ENCODE peak calls at places on chromosomes 13 and 19, in nine cellular contexts. One of them, this sample, is unnamed. For H3K4me1, the result is how much of the 10 kb centered on the place peaks cover.

GRCh38 chr13:94343243-94343585 is 136.3 kb downstream of the DCT start:
- DNase-seq in Peyer's patch: no peak
- DNase-seq in heart left ventricle: no peak
- DNase-seq in pancreas: no peak
- DNase-seq in upper lobe of left lung: no peak
- DNase-seq in hepatocyte: peak
- DNase-seq in naive thymus-derived CD4-positive, alpha-beta T cell: no peak
- DNase-seq in PC-3: no peak
- DNase-seq in CD4-positive, CD25-positive, alpha-beta regulatory T cell: no peak
- DNase-seq in this sample: no peak

GRCh38 chr19:35727053-35727955 is 9.5 kb downstream of the KMT2B start:
- DNase-seq in pancreas: no peak
- DNase-seq in naive thymus-derived CD4-positive, alpha-beta T cell: no peak
- DNase-seq in upper lobe of left lung: no peak
- DNase-seq in PC-3: no peak
- DNase-seq in CD4-positive, CD25-positive, alpha-beta regulatory T cell: no peak
- DNase-seq in Peyer's patch: no peak
- DNase-seq in hepatocyte: no peak
- DNase-seq in heart left ventricle: no peak
- DNase-seq in this sample: no peak

GRCh38 chr13:41409611-41410010 is 47.7 kb upstream of the RGCC start:
- DNase-seq in PC-3: no peak
- DNase-seq in hepatocyte: no peak
- DNase-seq in CD4-positive, CD25-positive, alpha-beta regulatory T cell: no peak
- DNase-seq in Peyer's patch: no peak
- DNase-seq in heart left ventricle: no peak
- DNase-seq in upper lobe of left lung: no peak
- DNase-seq in naive thymus-derived CD4-positive, alpha-beta T cell: no peak
- DNase-seq in pancreas: no peak
- DNase-seq in this sample: no peak

GRCh38 chr19:34366670-34367423 is 1.9 kb downstream of the GPI start:
- DNase-seq in pancreas: no peak
- DNase-seq in Peyer's patch: no peak
- DNase-seq in upper lobe of left lung: no peak
- DNase-seq in CD4-positive, CD25-positive, alpha-beta regulatory T cell: no peak
- DNase-seq in heart left ventricle: no peak
- DNase-seq in naive thymus-derived CD4-positive, alpha-beta T cell: no peak
- DNase-seq in hepatocyte: peak
- DNase-seq in PC-3: no peak
- DNase-seq in this sample: no peak

GRCh38 chr19:12801466-12802266 is at the start of the genes PRDX2 and THSD8:
- DNase-seq in PC-3: peak
- DNase-seq in CD4-positive, CD25-positive, alpha-beta regulatory T cell: peak
- DNase-seq in pancreas: peak
- DNase-seq in heart left ventricle: peak
- DNase-seq in upper lobe of left lung: peak
- DNase-seq in naive thymus-derived CD4-positive, alpha-beta T cell: peak
- DNase-seq in Peyer's patch: peak
- DNase-seq in hepatocyte: peak
- DNase-seq in this sample: peak

GRCh38 chr19:38135150-38135998 is 88.6 kb downstream of the DPF1 start:
- DNase-seq in hepatocyte: no peak
- DNase-seq in CD4-positive, CD25-positive, alpha-beta regulatory T cell: no peak
- DNase-seq in PC-3: no peak
- DNase-seq in upper lobe of left lung: no peak
- DNase-seq in Peyer's patch: no peak
- DNase-seq in pancreas: no peak
- DNase-seq in naive thymus-derived CD4-positive, alpha-beta T cell: no peak
- DNase-seq in heart left ventricle: no peak
- DNase-seq in this sample: peak

GRCh38 chr13:20425819-20426219 is 99.8 kb downstream of the CRYL1 start:
- DNase-seq in hepatocyte: no peak
- DNase-seq in pancreas: no peak
- DNase-seq in Peyer's patch: no peak
- DNase-seq in heart left ventricle: no peak
- DNase-seq in upper lobe of left lung: no peak
- DNase-seq in CD4-positive, CD25-positive, alpha-beta regulatory T cell: no peak
- DNase-seq in naive thymus-derived CD4-positive, alpha-beta T cell: no peak
- DNase-seq in PC-3: no peak
- DNase-seq in this sample: no peak

GRCh38 chr19:5339950-5340636 is 519 bp downstream of the PTPRS start:
- DNase-seq in CD4-positive, CD25-positive, alpha-beta regulatory T cell: no peak
- DNase-seq in naive thymus-derived CD4-positive, alpha-beta T cell: no peak
- DNase-seq in hepatocyte: peak
- DNase-seq in upper lobe of left lung: peak
- DNase-seq in pancreas: peak
- DNase-seq in heart left ventricle: no peak
- DNase-seq in Peyer's patch: no peak
- DNase-seq in PC-3: peak
- DNase-seq in this sample: no peak

GRCh38 chr13:77583551-77583950 is 48.0 kb downstream of the SCEL start:
- DNase-seq in PC-3: no peak
- DNase-seq in heart left ventricle: no peak
- DNase-seq in hepatocyte: no peak
- DNase-seq in naive thymus-derived CD4-positive, alpha-beta T cell: no peak
- DNase-seq in pancreas: no peak
- DNase-seq in CD4-positive, CD25-positive, alpha-beta regulatory T cell: no peak
- DNase-seq in Peyer's patch: no peak
- DNase-seq in upper lobe of left lung: no peak
- DNase-seq in this sample: no peak

GRCh38 chr13:102597029-102598015 is 536 bp downstream of the TPP2 start:
- DNase-seq in upper lobe of left lung: peak
- DNase-seq in CD4-positive, CD25-positive, alpha-beta regulatory T cell: peak
- DNase-seq in PC-3: peak
- DNase-seq in naive thymus-derived CD4-positive, alpha-beta T cell: no peak
- DNase-seq in heart left ventricle: peak
- DNase-seq in hepatocyte: peak
- DNase-seq in pancreas: no peak
- DNase-seq in Peyer's patch: peak
- DNase-seq in this sample: peak

GRCh38 chr13:45231722-45232121 is 30.9 kb upstream of the KCTD4 start:
- DNase-seq in upper lobe of left lung: no peak
- DNase-seq in PC-3: no peak
- DNase-seq in hepatocyte: no peak
- DNase-seq in naive thymus-derived CD4-positive, alpha-beta T cell: no peak
- DNase-seq in pancreas: no peak
- DNase-seq in CD4-positive, CD25-positive, alpha-beta regulatory T cell: no peak
- DNase-seq in Peyer's patch: no peak
- DNase-seq in heart left ventricle: no peak
- DNase-seq in this sample: no peak

GRCh38 chr13:85031771-85032170 is 767.4 kb downstream of the SLITRK6 start:
- DNase-seq in PC-3: no peak
- DNase-seq in Peyer's patch: no peak
- DNase-seq in pancreas: no peak
- DNase-seq in CD4-positive, CD25-positive, alpha-beta regulatory T cell: no peak
- DNase-seq in heart left ventricle: no peak
- DNase-seq in upper lobe of left lung: no peak
- DNase-seq in hepatocyte: no peak
- DNase-seq in naive thymus-derived CD4-positive, alpha-beta T cell: no peak
- DNase-seq in this sample: no peak

GRCh38 chr13:46137627-46138026 is 32.8 kb upstream of the CPB2 start:
- DNase-seq in PC-3: no peak
- DNase-seq in upper lobe of left lung: no peak
- DNase-seq in Peyer's patch: no peak
- DNase-seq in pancreas: no peak
- DNase-seq in CD4-positive, CD25-positive, alpha-beta regulatory T cell: no peak
- DNase-seq in hepatocyte: no peak
- DNase-seq in naive thymus-derived CD4-positive, alpha-beta T cell: no peak
- DNase-seq in heart left ventricle: no peak
- DNase-seq in this sample: no peak

GRCh38 chr19:38204096-38204495 is 19.9 kb downstream of the DPF1 start:
- DNase-seq in naive thymus-derived CD4-positive, alpha-beta T cell: no peak
- DNase-seq in Peyer's patch: no peak
- DNase-seq in hepatocyte: no peak
- DNase-seq in CD4-positive, CD25-positive, alpha-beta regulatory T cell: no peak
- DNase-seq in heart left ventricle: no peak
- DNase-seq in PC-3: peak
- DNase-seq in upper lobe of left lung: no peak
- DNase-seq in pancreas: no peak
- DNase-seq in this sample: no peak

GRCh38 chr13:106649495-106649894 is 81.6 kb upstream of the ARGLU1 start:
- DNase-seq in heart left ventricle: no peak
- DNase-seq in upper lobe of left lung: no peak
- DNase-seq in hepatocyte: peak
- DNase-seq in PC-3: peak
- DNase-seq in naive thymus-derived CD4-positive, alpha-beta T cell: no peak
- DNase-seq in pancreas: no peak
- DNase-seq in Peyer's patch: no peak
- DNase-seq in CD4-positive, CD25-positive, alpha-beta regulatory T cell: no peak
- DNase-seq in this sample: no peak

GRCh38 chr13:98486412-98486811 is 90.5 kb downstream of the STK24 start:
- DNase-seq in naive thymus-derived CD4-positive, alpha-beta T cell: no peak
- DNase-seq in upper lobe of left lung: no peak
- DNase-seq in pancreas: no peak
- DNase-seq in Peyer's patch: no peak
- DNase-seq in hepatocyte: no peak
- DNase-seq in heart left ventricle: no peak
- DNase-seq in PC-3: no peak
- DNase-seq in CD4-positive, CD25-positive, alpha-beta regulatory T cell: no peak
- DNase-seq in this sample: no peak
- H3K4me1 ChIP-seq in naive thymus-derived CD4-positive, alpha-beta T cell: under half
- H3K4me1 ChIP-seq in upper lobe of left lung: half or more
- H3K4me1 ChIP-seq in pancreas: under half
- H3K4me1 ChIP-seq in Peyer's patch: under half
- H3K4me1 ChIP-seq in hepatocyte: under half
- H3K4me1 ChIP-seq in heart left ventricle: half or more
- H3K4me1 ChIP-seq in PC-3: under half
- H3K4me1 ChIP-seq in CD4-positive, CD25-positive, alpha-beta regulatory T cell: half or more
- H3K4me1 ChIP-seq in this sample: half or more

DNA sequence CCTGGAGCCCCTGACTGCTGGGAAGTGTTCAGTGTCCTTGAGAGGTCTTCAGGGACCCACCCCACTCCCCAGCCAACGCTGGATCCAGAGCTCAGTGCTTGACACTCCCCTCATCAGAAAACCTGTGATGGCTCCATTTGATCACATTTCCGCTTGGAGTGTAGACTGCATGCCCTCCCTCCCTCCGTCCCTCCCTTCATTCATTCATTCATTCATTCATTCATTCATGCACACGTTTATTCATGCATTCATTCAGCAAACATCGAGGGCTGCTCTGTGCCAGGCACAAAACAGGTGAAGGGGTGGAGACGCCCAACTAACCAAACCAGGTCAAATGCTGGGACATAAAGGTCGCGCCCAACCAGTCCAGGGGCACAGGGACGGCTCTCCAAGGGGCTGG is 13.7 kb downstream of the PGLS start:
- DNase-seq in PC-3: no peak
- DNase-seq in CD4-positive, CD25-positive, alpha-beta regulatory T cell: no peak
- DNase-seq in hepatocyte: no peak
- DNase-seq in naive thymus-derived CD4-positive, alpha-beta T cell: no peak
- DNase-seq in upper lobe of left lung: no peak
- DNase-seq in Peyer's patch: no peak
- DNase-seq in heart left ventricle: no peak
- DNase-seq in pancreas: no peak
- DNase-seq in this sample: no peak
- H3K4me1 ChIP-seq in PC-3: under half
- H3K4me1 ChIP-seq in CD4-positive, CD25-positive, alpha-beta regulatory T cell: under half
- H3K4me1 ChIP-seq in hepatocyte: under half
- H3K4me1 ChIP-seq in naive thymus-derived CD4-positive, alpha-beta T cell: under half
- H3K4me1 ChIP-seq in upper lobe of left lung: under half
- H3K4me1 ChIP-seq in Peyer's patch: under half
- H3K4me1 ChIP-seq in heart left ventricle: under half
- H3K4me1 ChIP-seq in pancreas: under half
- H3K4me1 ChIP-seq in this sample: under half

GRCh38 chr19:7909471-7910067 is 5.1 kb upstream of the TGFBR3L start:
- DNase-seq in heart left ventricle: no peak
- DNase-seq in upper lobe of left lung: peak
- DNase-seq in hepatocyte: no peak
- DNase-seq in Peyer's patch: no peak
- DNase-seq in PC-3: no peak
- DNase-seq in pancreas: no peak
- DNase-seq in naive thymus-derived CD4-positive, alpha-beta T cell: no peak
- DNase-seq in CD4-positive, CD25-positive, alpha-beta regulatory T cell: no peak
- DNase-seq in this sample: peak
- H3K4me1 ChIP-seq in heart left ventricle: under half
- H3K4me1 ChIP-seq in upper lobe of left lung: under half
- H3K4me1 ChIP-seq in hepatocyte: under half
- H3K4me1 ChIP-seq in Peyer's patch: under half
- H3K4me1 ChIP-seq in PC-3: under half
- H3K4me1 ChIP-seq in pancreas: under half
- H3K4me1 ChIP-seq in naive thymus-derived CD4-positive, alpha-beta T cell: under half
- H3K4me1 ChIP-seq in CD4-positive, CD25-positive, alpha-beta regulatory T cell: under half
- H3K4me1 ChIP-seq in this sample: under half

DNA sequence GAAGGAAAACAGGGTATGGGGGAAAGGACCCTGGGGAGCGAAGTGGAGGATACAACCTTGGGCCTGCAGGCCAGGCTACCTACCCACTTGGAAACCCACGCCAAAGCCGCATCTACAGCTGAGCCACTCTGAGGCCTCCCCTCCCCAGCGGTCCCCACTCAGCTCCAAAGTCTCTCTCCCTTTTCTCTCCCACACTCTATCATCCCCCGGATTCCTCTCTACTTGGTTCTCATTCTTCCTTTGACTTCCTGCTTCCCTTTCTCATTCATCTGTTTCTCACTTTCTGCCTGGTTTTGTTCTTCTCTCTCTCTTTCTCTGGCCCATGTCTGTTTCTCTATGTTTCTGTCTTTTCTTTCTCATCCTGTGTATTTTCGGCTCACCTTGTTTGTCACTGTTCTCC is 2.7 kb downstream of the KLK3 start:
- DNase-seq in hepatocyte: no peak
- DNase-seq in PC-3: no peak
- DNase-seq in CD4-positive, CD25-positive, alpha-beta regulatory T cell: no peak
- DNase-seq in pancreas: no peak
- DNase-seq in upper lobe of left lung: no peak
- DNase-seq in heart left ventricle: no peak
- DNase-seq in naive thymus-derived CD4-positive, alpha-beta T cell: no peak
- DNase-seq in Peyer's patch: no peak
- DNase-seq in this sample: no peak
- H3K4me1 ChIP-seq in hepatocyte: under half
- H3K4me1 ChIP-seq in PC-3: under half
- H3K4me1 ChIP-seq in CD4-positive, CD25-positive, alpha-beta regulatory T cell: under half
- H3K4me1 ChIP-seq in pancreas: under half
- H3K4me1 ChIP-seq in upper lobe of left lung: under half
- H3K4me1 ChIP-seq in heart left ventricle: under half
- H3K4me1 ChIP-seq in naive thymus-derived CD4-positive, alpha-beta T cell: under half
- H3K4me1 ChIP-seq in Peyer's patch: under half
- H3K4me1 ChIP-seq in this sample: under half

DNA sequence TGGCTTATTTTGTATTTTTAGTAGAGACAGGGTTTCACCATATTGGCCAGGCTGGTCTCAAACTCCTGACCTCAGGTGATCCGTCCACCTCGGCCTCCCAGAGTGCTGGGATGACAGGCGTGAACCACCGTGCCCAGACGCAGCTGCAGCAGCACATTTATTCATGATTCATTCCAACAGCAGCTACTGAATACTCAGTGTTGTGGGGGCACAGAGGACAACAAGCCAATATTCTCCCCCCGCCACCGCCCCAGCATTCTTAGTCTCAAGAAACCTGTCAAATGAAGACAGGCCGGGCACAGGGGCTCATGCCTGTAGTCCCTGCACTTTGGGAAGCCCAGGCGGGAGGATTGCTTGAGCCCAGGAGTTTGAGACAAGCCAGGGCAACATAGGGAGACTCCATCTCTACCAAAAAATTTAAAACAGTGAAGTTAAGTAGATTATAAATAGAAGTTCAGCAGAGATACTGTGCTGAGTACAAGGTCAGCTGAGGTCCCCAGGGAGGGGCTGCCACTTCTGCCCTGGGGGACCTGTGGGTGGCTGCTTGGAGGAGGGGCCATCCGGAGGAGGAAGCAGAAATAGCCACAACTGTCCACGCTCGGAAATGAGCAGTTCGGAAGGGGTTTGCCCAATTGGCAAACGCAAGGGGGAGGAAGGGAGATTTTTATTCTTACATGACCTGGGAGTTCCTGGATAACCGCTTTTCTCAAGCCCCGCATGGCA is 4.3 kb downstream of the DOT1L start:
- DNase-seq in upper lobe of left lung: no peak
- DNase-seq in CD4-positive, CD25-positive, alpha-beta regulatory T cell: peak
- DNase-seq in Peyer's patch: peak
- DNase-seq in hepatocyte: no peak
- DNase-seq in naive thymus-derived CD4-positive, alpha-beta T cell: no peak
- DNase-seq in heart left ventricle: peak
- DNase-seq in pancreas: peak
- DNase-seq in PC-3: peak
- DNase-seq in this sample: peak
- H3K4me1 ChIP-seq in upper lobe of left lung: half or more
- H3K4me1 ChIP-seq in CD4-positive, CD25-positive, alpha-beta regulatory T cell: half or more
- H3K4me1 ChIP-seq in Peyer's patch: under half
- H3K4me1 ChIP-seq in hepatocyte: half or more
- H3K4me1 ChIP-seq in naive thymus-derived CD4-positive, alpha-beta T cell: under half
- H3K4me1 ChIP-seq in heart left ventricle: half or more
- H3K4me1 ChIP-seq in pancreas: half or more
- H3K4me1 ChIP-seq in PC-3: under half
- H3K4me1 ChIP-seq in this sample: half or more